ENCODE peak calls at places on chromosomes 12 and 14, in seven cellular contexts. W is IMR-90; J is dorsolateral prefrontal cortex; Z is CD8-positive, alpha-beta T cell; B is fibroblast of lung; G is AG09309; U is ovary. K is an unnamed sample.

GRCh38 chr14:91414475-91415342 is 2.9 kb downstream of the CCDC88C start:
- DNase-seq in U (no peak), B (no peak), Z (peak), W (no peak), G (no peak), J (no peak), K (no peak)

GRCh38 chr12:123398918-123399617 is 15.1 kb downstream of the KMT5A start:
- DNase-seq in W (no peak), G (no peak), J (no peak), U (no peak), Z (no peak), B (no peak), K (no peak)

GRCh38 chr14:78446807-78447206 is 276.6 kb downstream of the NRXN3 start:
- DNase-seq in W (no peak), B (no peak), G (no peak), U (no peak), Z (no peak), J (no peak), K (no peak)

GRCh38 chr12:104643921-104644669 is 187.3 kb downstream of the CHST11 start:
- DNase-seq in W (no peak), U (no peak), J (no peak), Z (no peak), G (no peak), B (no peak), K (no peak)

GRCh38 chr14:27315477-27315876 is 717.6 kb upstream of the NOVA1 start:
- DNase-seq in U (no peak), W (no peak), G (no peak), B (no peak), J (no peak), Z (no peak), K (no peak)

GRCh38 chr14:33728010-33728498 is 222.8 kb downstream of the EGLN3 start:
- DNase-seq in J (no peak), Z (no peak), B (no peak), W (no peak), U (no peak), G (no peak), K (no peak)

GRCh38 chr12:12226187-12226586 is 40.7 kb downstream of the LRP6 start:
- DNase-seq in G (no peak), U (no peak), B (no peak), Z (no peak), W (no peak), J (no peak), K (no peak)

GRCh38 chr12:106019130-106019529 is 119.6 kb downstream of the NUAK1 start:
- DNase-seq in J (no peak), Z (no peak), G (no peak), W (no peak), U (no peak), B (no peak), K (no peak)

GRCh38 chr12:121113057-121113456 is 19.6 kb upstream of the P2RX7 start:
- DNase-seq in U (no peak), B (no peak), G (no peak), W (no peak), J (no peak), Z (no peak), K (no peak)

GRCh38 chr14:74413622-74414021 is 12.4 kb downstream of the SYNDIG1L start:
- DNase-seq in G (no peak), J (no peak), U (no peak), Z (no peak), W (no peak), B (no peak), K (no peak)

GRCh38 chr14:106642090-106642489 is 1115.7 kb downstream of the TMEM121 start:
- DNase-seq in J (no peak), W (no peak), G (no peak), Z (no peak), U (no peak), B (no peak), K (no peak)

GRCh38 chr14:99177876-99178630 is 93.9 kb downstream of the BCL11B start:
- DNase-seq in U (no peak), Z (peak), W (no peak), G (no peak), B (no peak), J (no peak), K (no peak)

GRCh38 chr12:6965026-6965661 is 5.3 kb downstream of the PHB2 start:
- DNase-seq in J (peak), B (peak), U (peak), W (peak), G (peak), Z (peak), K (peak)

GRCh38 chr14:50607181-50607580 is 47.2 kb downstream of the ATL1 start:
- DNase-seq in Z (no peak), U (no peak), W (peak), J (no peak), B (peak), G (peak), K (no peak)

GRCh38 chr12:123134755-123135282 is 16.1 kb downstream of the PITPNM2 start:
- DNase-seq in Z (no peak), G (no peak), B (no peak), U (no peak), W (no peak), J (no peak), K (no peak)

GRCh38 chr14:72801381-72801812 is 92.5 kb downstream of the DPF3 start:
- DNase-seq in B (peak), W (peak), J (no peak), Z (no peak), U (no peak), G (peak), K (peak)

GRCh38 chr12:96397756-96398421 is 2.4 kb downstream of the CDK17 start:
- DNase-seq in G (no peak), U (no peak), B (peak), W (peak), Z (no peak), J (no peak), K (no peak)

GRCh38 chr12:99974146-99974545 is 10.6 kb downstream of the ANKS1B start:
- DNase-seq in J (no peak), W (no peak), B (no peak), Z (no peak), G (no peak), U (no peak), K (no peak)

GRCh38 chr12:58882796-58883195 is 37.5 kb downstream of the LRIG3 start:
- DNase-seq in J (no peak), Z (no peak), W (no peak), B (no peak), G (no peak), U (no peak), K (no peak)

GRCh38 chr12:30926243-30927209 is at the start of gene TSPAN11:
- DNase-seq in W (peak), Z (no peak), B (peak), J (peak), G (no peak), U (no peak), K (no peak)

GRCh38 chr12:56086096-56086495 is 6.1 kb downstream of the ERBB3 start:
- DNase-seq in G (no peak), U (no peak), W (no peak), Z (no peak), J (no peak), B (no peak), K (no peak)

GRCh38 chr12:4974217-4974616 is 64.5 kb downstream of the KCNA1 start:
- DNase-seq in Z (no peak), G (no peak), B (no peak), W (no peak), U (no peak), J (no peak), K (no peak)

GRCh38 chr14:92340938-92341337 is 18.0 kb downstream of the SLC24A4 start:
- DNase-seq in Z (no peak), J (no peak), B (no peak), G (no peak), U (no peak), W (no peak), K (no peak)

GRCh38 chr14:32756775-32757174 is 181.9 kb upstream of the NPAS3 start:
- DNase-seq in W (no peak), Z (no peak), B (no peak), G (no peak), J (no peak), U (no peak), K (no peak)

GRCh38 chr14:50403433-50403832 is 6.8 kb upstream of the CDKL1 start:
- DNase-seq in Z (no peak), B (no peak), U (no peak), J (no peak), G (no peak), W (peak), K (no peak)

GRCh38 chr12:46124848-46125619 is 134.7 kb upstream of the SCAF11 start:
- DNase-seq in U (peak), Z (peak), B (peak), W (peak), G (peak), J (peak), K (peak)

GRCh38 chr14:94764573-94764972 is 5.3 kb downstream of the GSC start:
- DNase-seq in W (no peak), G (no peak), Z (no peak), J (no peak), U (no peak), B (no peak), K (no peak)

GRCh38 chr12:26068503-26068902 is 56.3 kb downstream of the BHLHE41 start:
- DNase-seq in Z (no peak), J (no peak), U (no peak), W (no peak), B (no peak), G (no peak), K (no peak)

GRCh38 chr12:113244015-113244983 is 23.0 kb downstream of the TPCN1 start:
- DNase-seq in B (no peak), U (peak), W (no peak), G (no peak), Z (no peak), J (peak), K (no peak)
- H3K4me3 ChIP-seq in B (no peak), U (no peak), W (no peak), G (no peak), Z (no peak), J (peak), K (no peak)

GRCh38 chr12:111221296-111222026 is 147.4 kb downstream of the PHETA1 start:
- DNase-seq in J (no peak), B (no peak), G (no peak), Z (no peak), U (no peak), W (no peak), K (no peak)
- TF ChIP-seq CTCF in J (no peak), B (no peak), G (no peak), Z (no peak), U (no peak), W (no peak), K (no peak)

DNA sequence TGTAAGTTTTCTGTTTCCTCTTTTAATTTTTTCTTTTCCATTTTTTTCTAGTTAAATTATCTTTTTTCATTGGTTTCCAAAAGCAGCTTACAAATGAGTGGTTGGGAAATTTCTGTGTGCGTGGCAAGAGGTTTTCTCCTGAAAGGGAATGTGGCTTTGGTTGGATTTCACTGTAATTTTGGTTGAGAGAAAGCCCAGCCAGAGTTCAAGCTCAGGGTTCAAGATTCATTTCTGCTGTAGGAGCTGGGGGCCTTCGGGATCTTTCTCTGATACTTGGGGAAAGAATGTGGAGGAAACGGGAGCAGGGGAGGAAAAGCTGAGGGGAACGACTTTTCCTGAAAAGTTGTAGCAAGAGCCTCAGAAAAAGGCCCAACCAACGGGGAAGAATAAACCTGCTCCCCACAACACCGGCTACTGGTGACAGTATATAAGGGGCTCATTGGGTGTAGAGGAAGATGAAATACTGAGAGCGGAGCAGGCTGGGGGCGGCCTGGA is 1.8 kb downstream of the HOXC10 start:
- DNase-seq in G (no peak), W (no peak), Z (no peak), B (no peak), U (no peak), J (no peak), K (no peak)
- H3K4me3 ChIP-seq in G (peak), W (no peak), Z (no peak), B (no peak), U (no peak), J (no peak), K (peak)

GRCh38 chr14:36405589-36406274 is 85.3 kb upstream of the MBIP start:
- DNase-seq in W (no peak), J (no peak), G (no peak), B (no peak), U (no peak), Z (no peak), K (no peak)

GRCh38 chr14:36402867-36403266 is 82.4 kb upstream of the MBIP start:
- DNase-seq in U (no peak), W (no peak), G (no peak), J (no peak), Z (no peak), B (no peak), K (no peak)

DNA sequence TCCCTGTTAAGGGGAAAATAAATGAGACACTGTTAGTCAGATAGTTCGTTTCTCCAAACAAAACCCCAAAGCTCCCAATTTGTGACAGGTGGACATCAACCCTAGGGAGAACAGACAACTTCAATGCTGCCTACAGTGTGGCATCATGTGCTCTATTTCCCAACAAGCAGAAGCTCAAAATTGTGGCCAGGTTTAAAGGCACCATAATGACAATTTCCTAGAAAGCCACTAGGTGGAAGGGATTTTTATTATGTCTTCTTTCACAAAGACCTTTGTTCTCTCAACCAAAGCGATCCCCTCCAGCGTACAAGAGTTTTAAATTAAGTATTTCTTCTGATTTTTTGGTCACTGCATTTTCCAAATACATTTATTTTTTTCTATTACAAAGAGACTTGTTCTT is 88.0 kb upstream of the MBIP start:
- DNase-seq in U (no peak), G (no peak), Z (no peak), B (no peak), J (no peak), W (no peak), K (no peak)
- TF ChIP-seq CTCF in U (no peak), G (no peak), Z (no peak), B (no peak), J (no peak), W (no peak), K (no peak)